ENCODE peak calls at places on chromosomes 1 and 21, in four cellular contexts. J, Z, B and X are unnamed samples.

GRCh38 chr1:209643295-209644020 is 8.8 kb downstream of the LAMB3 start:
- DNase-seq in J (peak), Z (no peak), B (no peak), X (peak)

GRCh38 chr1:237799762-237800474 is 90.8 kb downstream of the ZP4 start:
- DNase-seq in J (peak), Z (no peak), B (peak), X (no peak)

GRCh38 chr1:93716974-93717373 is 35.3 kb upstream of the BCAR3 start:
- DNase-seq in J (no peak), Z (no peak), B (no peak), X (no peak)

GRCh38 chr21:32733356-32733755 is 5.5 kb upstream of the SYNJ1 start:
- DNase-seq in J (no peak), Z (no peak), B (no peak), X (no peak)

GRCh38 chr1:87705233-87705632 is 376.6 kb downstream of the LMO4 start:
- DNase-seq in J (no peak), Z (no peak), B (no peak), X (no peak)

GRCh38 chr1:20405893-20406604 is 80.0 kb downstream of the CAMK2N1 start:
- DNase-seq in J (no peak), Z (no peak), B (no peak), X (peak)

GRCh38 chr1:153663211-153663610 is 4.7 kb downstream of the SNAPIN start:
- DNase-seq in J (no peak), Z (no peak), B (no peak), X (peak)

GRCh38 chr1:171841050-171841910 is at the start of gene DNM3:
- DNase-seq in J (peak), Z (peak), B (peak), X (peak)

GRCh38 chr1:228274452-228275153 is 66.8 kb downstream of the OBSCN start:
- DNase-seq in J (no peak), Z (no peak), B (no peak), X (no peak)

GRCh38 chr1:93692983-93693591 is 11.4 kb upstream of the BCAR3 start:
- DNase-seq in J (no peak), Z (no peak), B (no peak), X (peak)

GRCh38 chr21:44913425-44914175 is 7.1 kb downstream of the ITGB2 start:
- DNase-seq in J (no peak), Z (no peak), B (no peak), X (no peak)

GRCh38 chr1:204991342-204991844 is 51.6 kb upstream of the CNTN2 start:
- DNase-seq in J (no peak), Z (no peak), B (no peak), X (no peak)

GRCh38 chr1:89671775-89672488 is 39.0 kb downstream of the LRRC8C start:
- DNase-seq in J (no peak), Z (no peak), B (no peak), X (no peak)

GRCh38 chr1:41666991-41667631 is 182.6 kb upstream of the EDN2 start:
- DNase-seq in J (no peak), Z (no peak), B (no peak), X (peak)

GRCh38 chr1:32500387-32501209 is 35.7 kb downstream of the ZBTB8B start:
- DNase-seq in J (peak), Z (peak), B (peak), X (peak)

GRCh38 chr1:2640626-2641025 is 7.8 kb upstream of the MMEL1 start:
- DNase-seq in J (no peak), Z (no peak), B (no peak), X (no peak)

GRCh38 chr1:170075186-170075585 is 691 bp upstream of the KIFAP3 start:
- DNase-seq in J (no peak), Z (no peak), B (no peak), X (no peak)

GRCh38 chr1:3249846-3250501 is 181.0 kb downstream of the PRDM16 start:
- DNase-seq in J (no peak), Z (no peak), B (peak), X (no peak)

GRCh38 chr1:31626451-31627202 is 9.1 kb downstream of the HCRTR1 start:
- DNase-seq in J (no peak), Z (no peak), B (no peak), X (peak)

GRCh38 chr1:3722846-3723245 is 29.4 kb upstream of the CCDC27 start:
- DNase-seq in J (no peak), Z (no peak), B (no peak), X (no peak)

GRCh38 chr1:42925132-42925769 is 33.4 kb downstream of the SLC2A1 start:
- DNase-seq in J (no peak), Z (no peak), B (no peak), X (no peak)
- TF ChIP-seq CTCF in J (no peak), Z (no peak), B (no peak), X (no peak)

GRCh38 chr1:67958472-67958871 is 92.0 kb downstream of the DIRAS3 start:
- DNase-seq in J (no peak), Z (no peak), B (no peak), X (no peak)
- H3K4me3 ChIP-seq in J (no peak), Z (no peak), B (no peak), X (no peak)

GRCh38 chr1:16971330-16972209 is 8.8 kb downstream of the MFAP2 start:
- DNase-seq in J (no peak), Z (no peak), B (no peak), X (no peak)

GRCh38 chr1:16968372-16968771 is 12.0 kb downstream of the MFAP2 start:
- DNase-seq in J (no peak), Z (no peak), B (no peak), X (no peak)

GRCh38 chr1:16969651-16970050 is 10.8 kb downstream of the MFAP2 start:
- DNase-seq in J (no peak), Z (no peak), B (no peak), X (no peak)

GRCh38 chr1:16969057-16969609 is 11.3 kb downstream of the MFAP2 start:
- DNase-seq in J (no peak), Z (no peak), B (no peak), X (no peak)

GRCh38 chr1:16970132-16970910 is 10.1 kb downstream of the MFAP2 start:
- DNase-seq in J (no peak), Z (no peak), B (no peak), X (no peak)
- TF ChIP-seq CTCF in J (no peak), Z (no peak), B (no peak), X (no peak)

GRCh38 chr1:147167361-147167760 is 4.9 kb downstream of the PRKAB2 start:
- DNase-seq in J (no peak), Z (no peak), B (no peak), X (peak)
- H3K4me3 ChIP-seq in J (no peak), Z (no peak), B (no peak), X (no peak)

GRCh38 chr1:163170975-163171676 is 31.6 kb downstream of the RGS5 start:
- DNase-seq in J (no peak), Z (no peak), B (no peak), X (peak)
- TF ChIP-seq CTCF in J (peak), Z (peak), B (no peak), X (peak)